ENCODE peak calls at places on chromosomes 12 and 14, in eight cellular contexts. One of them, this sample, is unnamed.
A peak's percentile ranks its signal among the peaks of the same experiment; 100 is the strongest.

GRCh38 chr12:53060064-53060720 is 10.3 kb downstream of the TNS2 start:
- DNase-seq in fibroblast of the conjunctiva: no peak
- DNase-seq in natural killer cell treated with Interleukin-12 subunit alpha and Interleukin-12 subunit beta and Interleukin-15 and Interleukin-18, amount 100 ng/mL, for 72 hours: no peak
- DNase-seq in psoas muscle: no peak
- DNase-seq in caudate nucleus: no peak
- DNase-seq in non-pigmented ciliary epithelial cell: no peak
- DNase-seq in NCI-H1417: no peak
- DNase-seq in T-cell: no peak
- DNase-seq in this sample: no peak

GRCh38 chr14:29710015-29710414 is 217.6 kb downstream of the PRKD1 start:
- DNase-seq in non-pigmented ciliary epithelial cell: no peak
- DNase-seq in natural killer cell treated with Interleukin-12 subunit alpha and Interleukin-12 subunit beta and Interleukin-15 and Interleukin-18, amount 100 ng/mL, for 72 hours: no peak
- DNase-seq in T-cell: no peak
- DNase-seq in fibroblast of the conjunctiva: no peak
- DNase-seq in NCI-H1417: no peak
- DNase-seq in psoas muscle: no peak
- DNase-seq in caudate nucleus: no peak
- DNase-seq in this sample: no peak

GRCh38 chr12:132215644-132215989 is 71.4 kb downstream of the NOC4L start:
- DNase-seq in T-cell: no peak
- DNase-seq in psoas muscle: no peak
- DNase-seq in non-pigmented ciliary epithelial cell: no peak
- DNase-seq in fibroblast of the conjunctiva: no peak
- DNase-seq in NCI-H1417: no peak
- DNase-seq in natural killer cell treated with Interleukin-12 subunit alpha and Interleukin-12 subunit beta and Interleukin-15 and Interleukin-18, amount 100 ng/mL, for 72 hours: no peak
- DNase-seq in caudate nucleus: no peak
- DNase-seq in this sample: no peak

GRCh38 chr12:123149828-123150272 is 1.0 kb downstream of the PITPNM2 start:
- DNase-seq in T-cell: no peak
- DNase-seq in caudate nucleus: peak; percentile 21
- DNase-seq in natural killer cell treated with Interleukin-12 subunit alpha and Interleukin-12 subunit beta and Interleukin-15 and Interleukin-18, amount 100 ng/mL, for 72 hours: no peak
- DNase-seq in non-pigmented ciliary epithelial cell: no peak
- DNase-seq in NCI-H1417: no peak
- DNase-seq in psoas muscle: no peak
- DNase-seq in fibroblast of the conjunctiva: no peak
- DNase-seq in this sample: no peak

GRCh38 chr12:65232490-65233077 is 45.9 kb upstream of the MSRB3 start:
- DNase-seq in caudate nucleus: no peak
- DNase-seq in non-pigmented ciliary epithelial cell: no peak
- DNase-seq in NCI-H1417: no peak
- DNase-seq in natural killer cell treated with Interleukin-12 subunit alpha and Interleukin-12 subunit beta and Interleukin-15 and Interleukin-18, amount 100 ng/mL, for 72 hours: no peak
- DNase-seq in T-cell: no peak
- DNase-seq in fibroblast of the conjunctiva: peak; percentile 4
- DNase-seq in psoas muscle: no peak
- DNase-seq in this sample: no peak

GRCh38 chr14:105165134-105165704 is 3.4 kb downstream of the JAG2 start:
- DNase-seq in non-pigmented ciliary epithelial cell: no peak
- DNase-seq in caudate nucleus: no peak
- DNase-seq in T-cell: no peak
- DNase-seq in fibroblast of the conjunctiva: no peak
- DNase-seq in natural killer cell treated with Interleukin-12 subunit alpha and Interleukin-12 subunit beta and Interleukin-15 and Interleukin-18, amount 100 ng/mL, for 72 hours: no peak
- DNase-seq in psoas muscle: no peak
- DNase-seq in NCI-H1417: peak; percentile 87
- DNase-seq in this sample: no peak

GRCh38 chr12:122848471-122849351 is 13.5 kb downstream of the HIP1R start:
- DNase-seq in natural killer cell treated with Interleukin-12 subunit alpha and Interleukin-12 subunit beta and Interleukin-15 and Interleukin-18, amount 100 ng/mL, for 72 hours: no peak
- DNase-seq in psoas muscle: peak; percentile 44
- DNase-seq in non-pigmented ciliary epithelial cell: no peak
- DNase-seq in fibroblast of the conjunctiva: no peak
- DNase-seq in caudate nucleus: no peak
- DNase-seq in NCI-H1417: no peak
- DNase-seq in T-cell: no peak
- DNase-seq in this sample: no peak

GRCh38 chr12:117034249-117034648 is 65.0 kb downstream of the TESC start:
- DNase-seq in T-cell: no peak
- DNase-seq in caudate nucleus: no peak
- DNase-seq in fibroblast of the conjunctiva: no peak
- DNase-seq in natural killer cell treated with Interleukin-12 subunit alpha and Interleukin-12 subunit beta and Interleukin-15 and Interleukin-18, amount 100 ng/mL, for 72 hours: no peak
- DNase-seq in psoas muscle: no peak
- DNase-seq in non-pigmented ciliary epithelial cell: no peak
- DNase-seq in NCI-H1417: no peak
- DNase-seq in this sample: no peak

This sample was measured in brain microvascular endothelial cell.